ENCODE peak calls at places on chromosomes 1 and 21, in nine cellular contexts. One of them, this sample, is unnamed.

GRCh38 chr1:232196042-232196441 is 433.9 kb downstream of the SIPA1L2 start:
- DNase-seq in heart left ventricle: no peak
- DNase-seq in brain microvascular endothelial cell: no peak
- DNase-seq in choroid plexus epithelial cell: no peak
- DNase-seq in fibroblast of the aortic adventitia: no peak
- DNase-seq in astrocyte: no peak
- DNase-seq in thoracic aorta: no peak
- DNase-seq in pancreas: no peak
- DNase-seq in A549: no peak
- DNase-seq in this sample: no peak

GRCh38 chr1:35046730-35047129 is 15.0 kb upstream of the ZMYM6 start:
- DNase-seq in pancreas: no peak
- DNase-seq in fibroblast of the aortic adventitia: no peak
- DNase-seq in heart left ventricle: no peak
- DNase-seq in choroid plexus epithelial cell: no peak
- DNase-seq in astrocyte: no peak
- DNase-seq in A549: no peak
- DNase-seq in thoracic aorta: no peak
- DNase-seq in brain microvascular endothelial cell: no peak
- DNase-seq in this sample: no peak

GRCh38 chr1:2778220-2778592 is 23.3 kb downstream of the TTC34 start:
- DNase-seq in fibroblast of the aortic adventitia: no peak
- DNase-seq in thoracic aorta: no peak
- DNase-seq in choroid plexus epithelial cell: no peak
- DNase-seq in brain microvascular endothelial cell: no peak
- DNase-seq in astrocyte: no peak
- DNase-seq in A549: no peak
- DNase-seq in pancreas: no peak
- DNase-seq in heart left ventricle: peak
- DNase-seq in this sample: no peak

GRCh38 chr21:38756746-38757145 is 49.0 kb upstream of the ETS2 start:
- DNase-seq in choroid plexus epithelial cell: peak
- DNase-seq in A549: no peak
- DNase-seq in heart left ventricle: no peak
- DNase-seq in astrocyte: peak
- DNase-seq in brain microvascular endothelial cell: peak
- DNase-seq in pancreas: no peak
- DNase-seq in thoracic aorta: no peak
- DNase-seq in fibroblast of the aortic adventitia: peak
- DNase-seq in this sample: no peak

GRCh38 chr1:53637726-53638640 is 101.0 kb downstream of the GLIS1 start:
- DNase-seq in astrocyte: no peak
- DNase-seq in pancreas: peak
- DNase-seq in choroid plexus epithelial cell: no peak
- DNase-seq in fibroblast of the aortic adventitia: no peak
- DNase-seq in thoracic aorta: no peak
- DNase-seq in heart left ventricle: peak
- DNase-seq in brain microvascular endothelial cell: no peak
- DNase-seq in A549: no peak
- DNase-seq in this sample: no peak

GRCh38 chr1:152497273-152497672 is 13.3 kb upstream of the LCE5A start:
- DNase-seq in thoracic aorta: no peak
- DNase-seq in A549: peak
- DNase-seq in choroid plexus epithelial cell: no peak
- DNase-seq in heart left ventricle: no peak
- DNase-seq in pancreas: no peak
- DNase-seq in fibroblast of the aortic adventitia: no peak
- DNase-seq in astrocyte: no peak
- DNase-seq in brain microvascular endothelial cell: no peak
- DNase-seq in this sample: no peak

GRCh38 chr1:174966000-174966572 is 33.7 kb upstream of the CACYBP start:
- DNase-seq in fibroblast of the aortic adventitia: peak
- DNase-seq in heart left ventricle: no peak
- DNase-seq in brain microvascular endothelial cell: no peak
- DNase-seq in choroid plexus epithelial cell: peak
- DNase-seq in astrocyte: no peak
- DNase-seq in pancreas: no peak
- DNase-seq in thoracic aorta: no peak
- DNase-seq in A549: no peak
- DNase-seq in this sample: no peak

GRCh38 chr1:43034195-43034658 is 75.6 kb upstream of the SLC2A1 start:
- DNase-seq in A549: no peak
- DNase-seq in astrocyte: no peak
- DNase-seq in fibroblast of the aortic adventitia: no peak
- DNase-seq in thoracic aorta: no peak
- DNase-seq in pancreas: no peak
- DNase-seq in brain microvascular endothelial cell: no peak
- DNase-seq in choroid plexus epithelial cell: no peak
- DNase-seq in heart left ventricle: no peak
- DNase-seq in this sample: no peak

GRCh38 chr1:212640223-212640885 is 31.8 kb downstream of the ATF3 start:
- DNase-seq in pancreas: no peak
- DNase-seq in thoracic aorta: no peak
- DNase-seq in A549: no peak
- DNase-seq in heart left ventricle: no peak
- DNase-seq in fibroblast of the aortic adventitia: no peak
- DNase-seq in astrocyte: no peak
- DNase-seq in brain microvascular endothelial cell: no peak
- DNase-seq in choroid plexus epithelial cell: no peak
- DNase-seq in this sample: no peak

GRCh38 chr1:171217658-171218443 is 30.4 kb upstream of the FMO1 start:
- DNase-seq in pancreas: no peak
- DNase-seq in thoracic aorta: no peak
- DNase-seq in A549: no peak
- DNase-seq in brain microvascular endothelial cell: no peak
- DNase-seq in heart left ventricle: no peak
- DNase-seq in choroid plexus epithelial cell: no peak
- DNase-seq in fibroblast of the aortic adventitia: no peak
- DNase-seq in astrocyte: no peak
- DNase-seq in this sample: no peak

DNA sequence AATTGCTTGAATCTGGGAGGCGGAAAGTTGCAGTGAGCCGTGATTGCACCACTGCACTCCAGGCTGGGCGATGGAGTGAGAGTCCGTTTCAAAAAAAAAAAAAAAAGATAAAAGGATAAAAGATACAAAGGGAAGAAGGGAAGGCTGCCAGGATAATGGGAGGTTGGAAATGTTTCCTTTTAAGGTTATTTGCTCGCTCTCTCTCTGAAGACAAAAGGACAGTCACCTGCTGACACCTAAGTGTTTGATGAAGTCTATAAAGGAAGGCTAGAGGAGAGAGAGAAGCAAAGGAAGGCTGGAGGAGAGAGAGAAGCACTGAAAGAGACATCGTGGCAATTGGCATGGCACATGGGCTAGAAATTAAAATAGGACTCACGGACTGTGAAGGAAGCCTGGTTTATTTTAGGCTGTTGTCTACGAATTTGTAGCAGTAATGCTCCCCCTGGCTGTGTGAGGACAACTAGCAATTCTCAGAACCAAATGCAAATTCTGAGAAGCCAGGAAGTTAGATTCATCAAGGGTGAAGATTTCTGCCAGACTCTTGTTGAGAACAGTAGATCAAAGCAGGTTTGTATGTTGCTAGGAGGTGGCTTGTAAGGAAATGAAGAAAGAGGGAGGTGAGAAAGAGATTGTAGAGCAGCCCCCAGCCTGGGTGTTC is 154.2 kb downstream of the ZP4 start:
- DNase-seq in fibroblast of the aortic adventitia: no peak
- DNase-seq in heart left ventricle: no peak
- DNase-seq in choroid plexus epithelial cell: no peak
- DNase-seq in pancreas: no peak
- DNase-seq in A549: no peak
- DNase-seq in astrocyte: no peak
- DNase-seq in thoracic aorta: no peak
- DNase-seq in brain microvascular endothelial cell: peak
- DNase-seq in this sample: no peak
- TF ChIP-seq CTCF in fibroblast of the aortic adventitia: no peak
- TF ChIP-seq CTCF in heart left ventricle: peak
- TF ChIP-seq CTCF in choroid plexus epithelial cell: no peak
- TF ChIP-seq CTCF in pancreas: no peak
- TF ChIP-seq CTCF in A549: no peak
- TF ChIP-seq CTCF in astrocyte: peak
- TF ChIP-seq CTCF in thoracic aorta: no peak
- TF ChIP-seq CTCF in brain microvascular endothelial cell: no peak
- TF ChIP-seq CTCF in this sample: no peak

DNA sequence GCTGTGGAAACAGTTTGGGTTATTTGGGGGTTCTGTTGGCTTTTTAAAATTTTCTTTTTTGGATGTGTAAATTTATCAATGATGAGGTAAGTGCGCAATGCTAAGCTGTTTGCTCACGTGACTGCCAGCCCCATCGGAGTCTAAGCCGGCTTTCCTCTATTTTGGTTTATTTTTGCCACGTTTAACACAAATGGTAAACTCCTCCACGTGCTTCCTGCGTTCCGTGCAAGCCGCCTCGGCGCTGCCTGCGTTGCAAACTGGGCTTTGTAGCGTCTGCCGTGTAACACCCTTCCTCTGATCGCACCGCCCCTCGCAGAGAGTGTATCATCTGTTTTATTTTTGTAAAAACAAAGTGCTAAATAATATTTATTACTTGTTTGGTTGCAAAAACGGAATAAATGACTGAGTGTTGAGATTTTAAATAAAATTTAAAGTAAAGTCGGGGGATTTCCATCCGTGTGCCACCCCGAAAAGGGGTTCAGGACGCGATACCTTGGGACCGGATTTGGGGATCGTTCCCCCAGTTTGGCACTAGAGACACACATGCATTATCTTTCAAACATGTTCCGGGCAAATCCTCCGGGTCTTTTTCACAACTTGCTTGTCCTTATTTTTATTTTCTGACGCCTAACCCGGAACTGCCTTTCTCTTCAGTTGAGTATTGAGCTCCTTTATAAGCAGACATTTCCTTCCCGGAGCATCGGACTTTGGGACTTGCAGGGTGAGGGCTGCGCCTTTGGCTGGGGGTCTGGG is 3.2 kb downstream of the OLIG2 start:
- DNase-seq in brain microvascular endothelial cell: no peak
- DNase-seq in thoracic aorta: no peak
- DNase-seq in choroid plexus epithelial cell: no peak
- DNase-seq in pancreas: no peak
- DNase-seq in fibroblast of the aortic adventitia: peak
- DNase-seq in A549: no peak
- DNase-seq in astrocyte: no peak
- DNase-seq in heart left ventricle: no peak
- DNase-seq in this sample: no peak
- H3K4me3 ChIP-seq in brain microvascular endothelial cell: no peak
- H3K4me3 ChIP-seq in thoracic aorta: peak
- H3K4me3 ChIP-seq in choroid plexus epithelial cell: no peak
- H3K4me3 ChIP-seq in pancreas: no peak
- H3K4me3 ChIP-seq in fibroblast of the aortic adventitia: no peak
- H3K4me3 ChIP-seq in A549: no peak
- H3K4me3 ChIP-seq in astrocyte: no peak
- H3K4me3 ChIP-seq in heart left ventricle: no peak
- H3K4me3 ChIP-seq in this sample: no peak

DNA sequence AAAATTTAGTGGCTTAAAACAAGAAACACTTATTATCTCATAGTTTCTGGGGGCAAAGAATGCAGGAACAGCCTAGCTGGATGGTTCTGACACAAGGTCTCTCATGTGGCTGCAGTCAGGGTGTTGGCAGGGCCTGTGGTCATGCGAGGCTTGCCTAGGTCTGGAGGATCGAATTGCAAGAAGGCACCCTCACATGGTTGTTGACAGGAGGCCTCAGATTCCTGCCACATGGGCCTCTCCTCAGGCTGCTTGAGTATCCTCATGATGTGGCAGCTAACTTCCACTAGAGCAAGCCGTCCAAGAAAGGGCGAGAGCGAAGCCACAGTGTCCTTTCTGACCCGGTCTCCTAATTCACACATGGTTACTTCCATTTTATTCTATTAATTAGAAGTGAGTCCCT is 6.2 kb upstream of the NRIP1 start:
- DNase-seq in astrocyte: no peak
- DNase-seq in choroid plexus epithelial cell: no peak
- DNase-seq in brain microvascular endothelial cell: no peak
- DNase-seq in heart left ventricle: no peak
- DNase-seq in thoracic aorta: no peak
- DNase-seq in pancreas: no peak
- DNase-seq in fibroblast of the aortic adventitia: no peak
- DNase-seq in A549: no peak
- DNase-seq in this sample: no peak
- TF ChIP-seq CTCF in astrocyte: no peak
- TF ChIP-seq CTCF in choroid plexus epithelial cell: no peak
- TF ChIP-seq CTCF in brain microvascular endothelial cell: no peak
- TF ChIP-seq CTCF in heart left ventricle: no peak
- TF ChIP-seq CTCF in thoracic aorta: no peak
- TF ChIP-seq CTCF in pancreas: no peak
- TF ChIP-seq CTCF in fibroblast of the aortic adventitia: no peak
- TF ChIP-seq CTCF in A549: no peak
- TF ChIP-seq CTCF in this sample: no peak

DNA sequence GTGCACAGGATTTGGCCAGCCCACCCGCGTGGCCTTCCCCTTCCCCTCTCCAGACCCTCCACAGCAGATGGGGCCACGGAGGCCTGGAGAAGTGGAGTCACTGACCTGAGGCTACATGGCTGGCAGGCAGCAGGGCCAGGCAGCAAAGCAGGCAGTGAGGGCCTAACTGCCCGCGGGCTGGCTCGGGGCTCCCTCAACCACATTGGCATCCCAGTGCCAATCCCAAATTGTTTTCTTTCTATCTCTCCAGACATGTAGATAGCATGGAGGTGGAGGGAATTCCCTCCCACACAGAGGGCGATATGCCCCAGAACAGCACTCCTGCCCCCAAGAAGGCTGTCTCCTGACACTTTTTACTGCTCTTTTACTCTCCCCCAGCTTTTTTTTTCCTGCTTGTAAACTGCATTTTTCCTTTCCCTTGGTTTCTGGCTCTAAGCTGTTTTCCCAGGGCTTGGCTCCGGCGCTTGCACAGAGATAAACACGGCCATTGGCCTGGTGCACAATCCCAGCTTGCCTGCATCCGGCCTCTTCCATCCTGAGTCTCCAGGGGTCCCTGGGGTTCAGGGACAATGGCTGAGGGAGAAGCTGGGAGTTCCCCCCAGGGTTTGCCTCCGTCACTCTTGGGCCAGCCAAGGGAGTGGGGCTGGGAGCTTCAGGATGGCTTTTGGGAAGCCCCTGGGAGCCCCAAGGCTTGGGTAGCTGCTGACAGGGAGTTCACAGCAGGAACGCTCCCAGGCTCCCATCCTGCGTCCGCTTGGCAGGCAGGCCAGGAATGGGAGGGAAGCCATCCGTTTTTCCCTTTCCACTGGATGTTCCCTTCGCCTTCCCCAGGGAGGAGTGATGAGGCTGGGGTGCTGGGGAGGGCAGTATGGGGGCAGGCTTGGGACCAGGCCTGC is 7.0 kb downstream of the EPHX1 start:
- DNase-seq in brain microvascular endothelial cell: no peak
- DNase-seq in A549: no peak
- DNase-seq in choroid plexus epithelial cell: peak
- DNase-seq in pancreas: no peak
- DNase-seq in heart left ventricle: peak
- DNase-seq in thoracic aorta: no peak
- DNase-seq in astrocyte: no peak
- DNase-seq in fibroblast of the aortic adventitia: peak
- DNase-seq in this sample: no peak
- H3K4me3 ChIP-seq in brain microvascular endothelial cell: no peak
- H3K4me3 ChIP-seq in A549: no peak
- H3K4me3 ChIP-seq in choroid plexus epithelial cell: no peak
- H3K4me3 ChIP-seq in pancreas: no peak
- H3K4me3 ChIP-seq in heart left ventricle: peak
- H3K4me3 ChIP-seq in thoracic aorta: peak
- H3K4me3 ChIP-seq in astrocyte: no peak
- H3K4me3 ChIP-seq in fibroblast of the aortic adventitia: peak
- H3K4me3 ChIP-seq in this sample: no peak

This sample was measured in HFF-Myc.